ENCODE peak calls at places on chromosomes 4 and X, in ten cellular contexts. One of them, this sample, is unnamed.

GRCh38 chrX:136689441-136689840 is 41.5 kb downstream of the CD40LG start:
- DNase-seq in body of pancreas: no peak
- DNase-seq in pancreas: no peak
- DNase-seq in CD4-positive, alpha-beta T cell: no peak
- DNase-seq in H9: no peak
- DNase-seq in fibroblast of lung: peak; percentile 66
- DNase-seq in heart left ventricle: no peak
- DNase-seq in HCT116: no peak
- DNase-seq in WERI-Rb-1: no peak
- DNase-seq in tibial nerve: no peak
- DNase-seq in this sample: no peak

GRCh38 chrX:117543885-117544284 is 572.7 kb downstream of the KLHL13 start:
- DNase-seq in fibroblast of lung: no peak
- DNase-seq in heart left ventricle: no peak
- DNase-seq in CD4-positive, alpha-beta T cell: no peak
- DNase-seq in tibial nerve: no peak
- DNase-seq in H9: no peak
- DNase-seq in HCT116: no peak
- DNase-seq in pancreas: no peak
- DNase-seq in WERI-Rb-1: no peak
- DNase-seq in body of pancreas: no peak
- DNase-seq in this sample: no peak

GRCh38 chrX:96615448-96615847 is 69.2 kb upstream of the DIAPH2 start:
- DNase-seq in fibroblast of lung: no peak
- DNase-seq in pancreas: no peak
- DNase-seq in heart left ventricle: no peak
- DNase-seq in CD4-positive, alpha-beta T cell: no peak
- DNase-seq in tibial nerve: no peak
- DNase-seq in HCT116: no peak
- DNase-seq in WERI-Rb-1: no peak
- DNase-seq in body of pancreas: no peak
- DNase-seq in H9: no peak
- DNase-seq in this sample: no peak

GRCh38 chr4:61572160-61572559 is 372.0 kb downstream of the ADGRL3 start:
- DNase-seq in WERI-Rb-1: no peak
- DNase-seq in tibial nerve: no peak
- DNase-seq in body of pancreas: no peak
- DNase-seq in CD4-positive, alpha-beta T cell: no peak
- DNase-seq in HCT116: no peak
- DNase-seq in fibroblast of lung: peak; percentile 83
- DNase-seq in heart left ventricle: no peak
- DNase-seq in H9: no peak
- DNase-seq in pancreas: no peak
- DNase-seq in this sample: no peak

GRCh38 chr4:163165217-163166017 is 1.3 kb downstream of the NAF1 start:
- DNase-seq in HCT116: no peak
- DNase-seq in WERI-Rb-1: no peak
- DNase-seq in tibial nerve: no peak
- DNase-seq in fibroblast of lung: peak; percentile 25
- DNase-seq in pancreas: no peak
- DNase-seq in body of pancreas: no peak
- DNase-seq in heart left ventricle: no peak
- DNase-seq in CD4-positive, alpha-beta T cell: no peak
- DNase-seq in H9: no peak
- DNase-seq in this sample: no peak

GRCh38 chr4:6972911-6973310 is 63.3 kb downstream of the TBC1D14 start:
- DNase-seq in H9: peak; percentile 84
- DNase-seq in CD4-positive, alpha-beta T cell: no peak
- DNase-seq in HCT116: no peak
- DNase-seq in heart left ventricle: no peak
- DNase-seq in WERI-Rb-1: no peak
- DNase-seq in pancreas: no peak
- DNase-seq in fibroblast of lung: peak; percentile 11
- DNase-seq in body of pancreas: no peak
- DNase-seq in tibial nerve: no peak
- DNase-seq in this sample: no peak

GRCh38 chr4:17132226-17132625 is 233.8 kb upstream of the LDB2 start:
- DNase-seq in tibial nerve: no peak
- DNase-seq in WERI-Rb-1: no peak
- DNase-seq in H9: no peak
- DNase-seq in body of pancreas: no peak
- DNase-seq in pancreas: no peak
- DNase-seq in fibroblast of lung: no peak
- DNase-seq in HCT116: no peak
- DNase-seq in heart left ventricle: no peak
- DNase-seq in CD4-positive, alpha-beta T cell: no peak
- DNase-seq in this sample: no peak

GRCh38 chr4:81351653-81352455 is 119.9 kb downstream of the RASGEF1B start:
- DNase-seq in body of pancreas: peak; percentile 84
- DNase-seq in tibial nerve: peak; percentile 58
- DNase-seq in heart left ventricle: peak; percentile 71
- DNase-seq in HCT116: peak; percentile 70
- DNase-seq in H9: peak; percentile 80
- DNase-seq in WERI-Rb-1: peak; percentile 83
- DNase-seq in fibroblast of lung: peak; percentile 53
- DNase-seq in CD4-positive, alpha-beta T cell: peak; percentile 42
- DNase-seq in pancreas: peak; percentile 79
- DNase-seq in this sample: peak; percentile 80

GRCh38 chr4:1576961-1577814 is 106.9 kb downstream of the FAM53A start:
- DNase-seq in body of pancreas: no peak
- DNase-seq in H9: no peak
- DNase-seq in pancreas: peak; percentile 55
- DNase-seq in HCT116: no peak
- DNase-seq in fibroblast of lung: no peak
- DNase-seq in CD4-positive, alpha-beta T cell: peak; percentile 6
- DNase-seq in heart left ventricle: peak; percentile 18
- DNase-seq in WERI-Rb-1: no peak
- DNase-seq in tibial nerve: no peak
- DNase-seq in this sample: no peak

GRCh38 chr4:2971275-2971674 is 7.9 kb downstream of the GRK4 start:
- DNase-seq in HCT116: no peak
- DNase-seq in H9: no peak
- DNase-seq in tibial nerve: no peak
- DNase-seq in body of pancreas: no peak
- DNase-seq in fibroblast of lung: no peak
- DNase-seq in heart left ventricle: no peak
- DNase-seq in pancreas: no peak
- DNase-seq in WERI-Rb-1: no peak
- DNase-seq in CD4-positive, alpha-beta T cell: no peak
- DNase-seq in this sample: no peak

GRCh38 chr4:118381902-118382301 is 29.1 kb upstream of the PRSS12 start:
- DNase-seq in pancreas: no peak
- DNase-seq in CD4-positive, alpha-beta T cell: no peak
- DNase-seq in WERI-Rb-1: no peak
- DNase-seq in HCT116: no peak
- DNase-seq in H9: no peak
- DNase-seq in tibial nerve: no peak
- DNase-seq in body of pancreas: no peak
- DNase-seq in heart left ventricle: no peak
- DNase-seq in fibroblast of lung: no peak
- DNase-seq in this sample: no peak

GRCh38 chr4:39621582-39621981 is 17.1 kb downstream of the SMIM14 start:
- DNase-seq in WERI-Rb-1: no peak
- DNase-seq in HCT116: peak; percentile 51
- DNase-seq in pancreas: no peak
- DNase-seq in body of pancreas: peak; percentile 56
- DNase-seq in H9: peak; percentile 44
- DNase-seq in fibroblast of lung: peak; percentile 81
- DNase-seq in tibial nerve: no peak
- DNase-seq in CD4-positive, alpha-beta T cell: no peak
- DNase-seq in heart left ventricle: peak; percentile 57
- DNase-seq in this sample: peak; percentile 73

GRCh38 chr4:156103306-156103705 is 149.6 kb upstream of the CTSO start:
- DNase-seq in WERI-Rb-1: no peak
- DNase-seq in HCT116: no peak
- DNase-seq in CD4-positive, alpha-beta T cell: no peak
- DNase-seq in body of pancreas: no peak
- DNase-seq in H9: no peak
- DNase-seq in tibial nerve: no peak
- DNase-seq in heart left ventricle: no peak
- DNase-seq in pancreas: no peak
- DNase-seq in fibroblast of lung: peak; percentile 21
- DNase-seq in this sample: no peak

GRCh38 chr4:8745036-8745827 is 126.4 kb downstream of the HMX1 start:
- DNase-seq in HCT116: no peak
- DNase-seq in CD4-positive, alpha-beta T cell: no peak
- DNase-seq in fibroblast of lung: no peak
- DNase-seq in pancreas: peak; percentile 17
- DNase-seq in H9: no peak
- DNase-seq in heart left ventricle: no peak
- DNase-seq in WERI-Rb-1: peak; percentile 81
- DNase-seq in body of pancreas: no peak
- DNase-seq in tibial nerve: no peak
- DNase-seq in this sample: no peak

GRCh38 chr4:52824270-52824602 is 37.9 kb upstream of the RASL11B start:
- DNase-seq in fibroblast of lung: no peak
- DNase-seq in HCT116: no peak
- DNase-seq in CD4-positive, alpha-beta T cell: no peak
- DNase-seq in body of pancreas: no peak
- DNase-seq in H9: peak; percentile 20
- DNase-seq in heart left ventricle: no peak
- DNase-seq in WERI-Rb-1: no peak
- DNase-seq in pancreas: no peak
- DNase-seq in tibial nerve: no peak
- DNase-seq in this sample: no peak
- H3K27ac ChIP-seq in fibroblast of lung: peak overlapping the region; percentile 44
- H3K27ac ChIP-seq in HCT116: no peak overlapping the region
- H3K27ac ChIP-seq in CD4-positive, alpha-beta T cell: no peak overlapping the region
- H3K27ac ChIP-seq in body of pancreas: peak overlapping the region; percentile 44
- H3K27ac ChIP-seq in H9: no peak overlapping the region
- H3K27ac ChIP-seq in heart left ventricle: no peak overlapping the region
- H3K27ac ChIP-seq in WERI-Rb-1: no peak overlapping the region
- H3K27ac ChIP-seq in pancreas: peak overlapping the region; percentile 42
- H3K27ac ChIP-seq in tibial nerve: no peak overlapping the region
- H3K27ac ChIP-seq in this sample: peak overlapping the region; percentile 39

GRCh38 chr4:5962416-5962815 is 55.8 kb downstream of the C4orf50 start:
- DNase-seq in CD4-positive, alpha-beta T cell: no peak
- DNase-seq in H9: no peak
- DNase-seq in pancreas: no peak
- DNase-seq in HCT116: no peak
- DNase-seq in heart left ventricle: no peak
- DNase-seq in tibial nerve: no peak
- DNase-seq in body of pancreas: no peak
- DNase-seq in WERI-Rb-1: peak; percentile 94
- DNase-seq in fibroblast of lung: no peak
- DNase-seq in this sample: no peak

GRCh38 chr4:5964030-5964429 is 54.2 kb downstream of the C4orf50 start:
- DNase-seq in fibroblast of lung: no peak
- DNase-seq in HCT116: no peak
- DNase-seq in heart left ventricle: no peak
- DNase-seq in H9: no peak
- DNase-seq in tibial nerve: no peak
- DNase-seq in pancreas: no peak
- DNase-seq in CD4-positive, alpha-beta T cell: no peak
- DNase-seq in body of pancreas: no peak
- DNase-seq in WERI-Rb-1: peak; percentile 30
- DNase-seq in this sample: no peak

GRCh38 chr4:5963611-5964010 is 54.6 kb downstream of the C4orf50 start:
- DNase-seq in tibial nerve: no peak
- DNase-seq in HCT116: no peak
- DNase-seq in pancreas: no peak
- DNase-seq in body of pancreas: no peak
- DNase-seq in H9: no peak
- DNase-seq in CD4-positive, alpha-beta T cell: no peak
- DNase-seq in fibroblast of lung: no peak
- DNase-seq in heart left ventricle: no peak
- DNase-seq in WERI-Rb-1: peak; percentile 64
- DNase-seq in this sample: no peak

GRCh38 chr4:5967783-5968182 is 50.4 kb downstream of the C4orf50 start:
- DNase-seq in body of pancreas: no peak
- DNase-seq in heart left ventricle: no peak
- DNase-seq in fibroblast of lung: no peak
- DNase-seq in tibial nerve: no peak
- DNase-seq in HCT116: no peak
- DNase-seq in WERI-Rb-1: peak; percentile 21
- DNase-seq in CD4-positive, alpha-beta T cell: no peak
- DNase-seq in H9: no peak
- DNase-seq in pancreas: no peak
- DNase-seq in this sample: no peak

DNA sequence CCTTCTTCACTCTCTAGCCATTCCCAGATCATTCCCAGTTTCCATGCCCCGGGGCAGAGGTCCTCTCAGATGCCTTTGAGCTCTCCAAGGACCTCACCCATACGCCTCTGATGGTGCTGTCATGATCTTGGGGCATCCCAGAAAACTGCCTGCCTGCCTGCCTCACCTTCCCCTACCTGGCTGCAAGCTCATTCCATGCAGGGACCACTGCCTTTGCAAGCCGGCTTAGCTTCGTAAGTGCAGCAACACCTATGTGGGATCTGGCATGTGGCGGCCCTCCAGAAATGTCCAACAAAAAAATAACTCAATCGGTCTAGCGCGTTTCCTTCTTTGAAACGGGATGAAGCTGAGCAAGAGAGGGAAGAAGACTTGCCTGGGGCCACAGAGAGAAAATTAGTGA is 53.0 kb downstream of the C4orf50 start:
- DNase-seq in CD4-positive, alpha-beta T cell: no peak
- DNase-seq in H9: no peak
- DNase-seq in pancreas: no peak
- DNase-seq in tibial nerve: no peak
- DNase-seq in heart left ventricle: no peak
- DNase-seq in body of pancreas: no peak
- DNase-seq in fibroblast of lung: no peak
- DNase-seq in HCT116: no peak
- DNase-seq in WERI-Rb-1: no peak
- DNase-seq in this sample: no peak
- H3K27me3 ChIP-seq in CD4-positive, alpha-beta T cell: no peaks in the 10 kb centered on the region
- H3K27me3 ChIP-seq in H9: no peaks in the 10 kb centered on the region
- H3K27me3 ChIP-seq in pancreas: no peaks in the 10 kb centered on the region
- H3K27me3 ChIP-seq in tibial nerve: no peaks in the 10 kb centered on the region
- H3K27me3 ChIP-seq in heart left ventricle: no peaks in the 10 kb centered on the region
- H3K27me3 ChIP-seq in body of pancreas: no peaks in the 10 kb centered on the region
- H3K27me3 ChIP-seq in fibroblast of lung: no peaks in the 10 kb centered on the region
- H3K27me3 ChIP-seq in HCT116: peaks cover 4% of the 10 kb centered on the region
- H3K27me3 ChIP-seq in WERI-Rb-1: no peaks in the 10 kb centered on the region
- H3K27me3 ChIP-seq in this sample: no peaks in the 10 kb centered on the region

GRCh38 chrX:23694606-23695005 is 27.3 kb downstream of the PRDX4 start:
- DNase-seq in HCT116: peak; percentile 21
- DNase-seq in H9: peak; percentile 39
- DNase-seq in CD4-positive, alpha-beta T cell: peak; percentile 13
- DNase-seq in WERI-Rb-1: peak; percentile 37
- DNase-seq in pancreas: peak; percentile 63
- DNase-seq in tibial nerve: peak; percentile 18
- DNase-seq in fibroblast of lung: peak; percentile 37
- DNase-seq in heart left ventricle: peak; percentile 73
- DNase-seq in body of pancreas: peak; percentile 78
- DNase-seq in this sample: peak; percentile 70
- TF ChIP-seq CTCF in HCT116: peak; percentile 49
- TF ChIP-seq CTCF in H9: peak; percentile 71
- TF ChIP-seq CTCF in CD4-positive, alpha-beta T cell: peak; percentile 20
- TF ChIP-seq CTCF in WERI-Rb-1: peak; percentile 68
- TF ChIP-seq CTCF in pancreas: no peak
- TF ChIP-seq CTCF in tibial nerve: peak; percentile 17
- TF ChIP-seq CTCF in fibroblast of lung: peak; percentile 20
- TF ChIP-seq CTCF in heart left ventricle: peak; percentile 40
- TF ChIP-seq CTCF in body of pancreas: no peak
- TF ChIP-seq CTCF in this sample: peak; percentile 68

DNA sequence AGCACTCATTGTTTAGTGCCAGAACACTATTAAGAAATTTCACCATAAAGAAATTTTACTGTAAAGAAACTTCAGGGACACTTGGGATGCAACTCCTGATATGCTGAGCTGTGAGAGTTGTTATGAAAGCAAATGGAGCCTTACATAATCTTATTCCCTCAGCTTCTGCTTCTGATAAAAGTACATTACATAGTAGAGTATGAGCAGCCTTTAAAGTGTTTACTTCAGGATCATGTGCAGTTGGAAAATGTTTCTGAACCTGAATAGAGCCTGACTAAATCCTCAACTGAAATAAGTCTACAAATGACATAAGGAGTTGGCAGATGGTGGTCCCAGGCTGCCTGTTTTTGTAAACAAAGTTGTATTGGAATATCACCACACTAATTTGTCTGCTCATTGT is 19.3 kb downstream of the RASSF6 start:
- DNase-seq in heart left ventricle: no peak
- DNase-seq in pancreas: no peak
- DNase-seq in HCT116: no peak
- DNase-seq in tibial nerve: no peak
- DNase-seq in WERI-Rb-1: no peak
- DNase-seq in body of pancreas: no peak
- DNase-seq in CD4-positive, alpha-beta T cell: no peak
- DNase-seq in fibroblast of lung: no peak
- DNase-seq in H9: no peak
- DNase-seq in this sample: no peak
- H3K27ac ChIP-seq in heart left ventricle: no peak overlapping the region
- H3K27ac ChIP-seq in pancreas: no peak overlapping the region
- H3K27ac ChIP-seq in HCT116: no peak overlapping the region
- H3K27ac ChIP-seq in tibial nerve: no peak overlapping the region
- H3K27ac ChIP-seq in WERI-Rb-1: no peak overlapping the region
- H3K27ac ChIP-seq in body of pancreas: peak overlapping the region; percentile 2
- H3K27ac ChIP-seq in CD4-positive, alpha-beta T cell: no peak overlapping the region
- H3K27ac ChIP-seq in fibroblast of lung: no peak overlapping the region
- H3K27ac ChIP-seq in H9: no peak overlapping the region
- H3K27ac ChIP-seq in this sample: no peak overlapping the region

This sample was measured in right atrium auricular region.